ENCODE peak calls at places on chromosome 15, in seven cellular contexts. D, O, X, P, L, G and C are unnamed samples.

GRCh38 chr15:87669846-87670245 is 586.7 kb downstream of the NTRK3 start:
- DNase-seq in G (no peak), P (no peak), D (no peak), X (no peak), L (no peak), O (no peak), C (no peak)

GRCh38 chr15:70034141-70034540 is 63.6 kb downstream of the TLE3 start:
- DNase-seq in G (no peak), P (no peak), D (no peak), L (no peak), O (no peak), X (no peak), C (no peak)

GRCh38 chr15:31306426-31307269 is 20.0 kb upstream of the KLF13 start:
- DNase-seq in O (peak; percentile 98), X (peak; percentile 12), P (no peak), L (no peak), D (no peak), G (no peak), C (no peak)

GRCh38 chr15:68241088-68241935 is 11.8 kb upstream of the CLN6 start:
- DNase-seq in X (no peak), L (no peak), O (no peak), P (no peak), G (no peak), D (no peak), C (no peak)

GRCh38 chr15:74497584-74497983 is 36.6 kb upstream of the UBL7 start:
- DNase-seq in P (no peak), L (no peak), X (peak; percentile 87), G (no peak), O (no peak), D (no peak), C (no peak)

GRCh38 chr15:60592386-60593339 is 113.7 kb upstream of the ICE2 start:
- DNase-seq in L (no peak), D (peak; percentile 33), X (peak; percentile 82), P (peak; percentile 64), O (peak; percentile 91), G (peak; percentile 93), C (peak; percentile 90)

GRCh38 chr15:83285979-83286553 is 1.6 kb upstream of the BNC1 start:
- DNase-seq in D (no peak), O (no peak), G (no peak), X (peak; percentile 88), P (peak; percentile 74), L (no peak), C (no peak)

GRCh38 chr15:99433757-99434211 is 132.0 kb upstream of the MEF2A start:
- DNase-seq in L (no peak), X (no peak), O (no peak), P (no peak), G (no peak), D (no peak), C (no peak)

GRCh38 chr15:37016287-37016686 is 84.1 kb downstream of the MEIS2 start:
- DNase-seq in P (peak; percentile 82), O (no peak), X (no peak), L (no peak), D (peak; percentile 16), G (no peak), C (no peak)

GRCh38 chr15:37009288-37009687 is 91.1 kb downstream of the MEIS2 start:
- DNase-seq in P (no peak), L (no peak), O (no peak), X (no peak), D (no peak), G (no peak), C (no peak)

GRCh38 chr15:33341943-33342342 is 31.2 kb downstream of the RYR3 start:
- DNase-seq in P (no peak), O (no peak), G (no peak), X (no peak), L (no peak), D (no peak), C (no peak)

GRCh38 chr15:88243895-88244787 is 12.4 kb downstream of the NTRK3 start:
- DNase-seq in L (peak; percentile 5), D (no peak), O (peak; percentile 54), P (peak; percentile 64), X (peak; percentile 36), G (no peak), C (peak; percentile 46)

GRCh38 chr15:96327155-96327741 is 3.3 kb upstream of the NR2F2 start:
- DNase-seq in D (no peak), P (peak; percentile 92), O (peak; percentile 33), G (no peak), L (no peak), X (peak; percentile 81), C (peak; percentile 59)

GRCh38 chr15:52567886-52568568 is 803 bp downstream of the ARPP19 start:
- DNase-seq in P (no peak), O (no peak), D (no peak), G (peak; percentile 72), L (no peak), X (peak; percentile 72), C (peak; percentile 36)

GRCh38 chr15:29724026-29724425 is 98.2 kb downstream of the TJP1 start:
- DNase-seq in P (no peak), L (no peak), X (no peak), D (no peak), G (no peak), O (no peak), C (no peak)

GRCh38 chr15:49675051-49675450 is 54.2 kb downstream of the DTWD1 start:
- DNase-seq in X (peak; percentile 86), G (no peak), L (no peak), D (no peak), O (no peak), P (peak; percentile 75), C (no peak)

DNA sequence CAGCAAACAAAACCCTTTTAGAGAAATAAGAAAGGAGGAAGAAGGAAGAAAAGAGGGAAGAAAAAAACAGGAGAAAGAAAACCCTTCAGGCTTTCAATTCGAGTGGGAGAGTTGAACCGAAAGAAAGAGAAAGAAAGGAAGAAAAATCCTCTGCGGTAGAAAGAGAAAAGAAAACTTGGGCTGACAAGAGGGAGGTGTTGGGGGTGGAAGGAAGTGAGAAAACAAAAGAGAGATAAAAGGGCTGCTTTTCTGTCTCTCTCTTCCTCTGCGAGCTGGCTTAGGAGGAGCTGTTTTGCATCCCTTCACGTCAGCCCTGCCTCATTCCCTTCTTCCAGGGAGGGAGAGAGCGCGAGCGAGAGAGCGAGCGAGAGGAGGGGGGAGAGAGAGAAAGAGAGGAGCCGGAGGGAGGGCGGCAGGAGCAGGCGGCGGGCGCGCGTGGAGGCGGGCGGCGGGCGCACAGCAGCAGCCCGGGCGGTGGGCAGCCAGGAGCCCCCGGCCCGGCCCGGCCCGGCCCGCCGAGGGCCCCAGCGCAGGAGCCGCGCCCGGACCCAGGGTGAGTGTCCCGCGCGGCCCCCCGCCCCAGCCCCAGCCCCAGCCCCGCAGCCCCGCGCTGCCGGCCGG is at the start of gene ZNF710:
- DNase-seq in P (peak; percentile 80), L (peak; percentile 41), G (peak; percentile 61), X (peak; percentile 56), O (peak; percentile 73), D (no peak), C (peak; percentile 89)
- TF ChIP-seq CTCF in P (no peak), L (no peak), G (no peak), X (no peak), O (no peak), D (no peak), C (no peak)

DNA sequence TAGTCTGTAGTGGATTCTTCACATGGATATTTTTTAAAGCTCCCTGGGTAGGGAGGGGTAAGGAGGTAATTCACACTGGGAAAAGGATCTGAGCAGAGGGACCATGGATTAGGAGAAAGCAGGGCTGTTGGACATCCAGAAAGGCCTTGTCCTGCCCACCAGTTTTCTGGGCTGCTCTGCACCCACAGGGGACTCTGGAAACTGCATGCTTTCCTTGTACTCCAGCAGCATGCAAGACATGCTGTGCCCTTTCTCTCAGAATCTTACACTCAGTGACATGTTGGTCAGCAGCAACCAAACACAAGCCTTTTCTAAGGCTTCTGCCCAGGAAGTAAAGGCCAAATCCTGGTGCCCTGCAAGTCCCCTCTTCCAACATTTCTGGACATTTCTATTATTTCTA is 2.5 kb upstream of the FBN1 start:
- DNase-seq in G (no peak), O (peak; percentile 37), X (no peak), L (no peak), P (peak; percentile 68), D (no peak), C (peak; percentile 9)
- TF ChIP-seq CTCF in G (no peak), O (no peak), X (no peak), L (peak; percentile 41), P (peak; percentile 42), D (peak; percentile 44), C (no peak)

GRCh38 chr15:35690089-35690488 is 144.1 kb upstream of the DPH6 start:
- DNase-seq in G (no peak), L (no peak), P (no peak), O (no peak), X (no peak), D (no peak), C (no peak)

GRCh38 chr15:35691176-35691761 is 145.3 kb upstream of the DPH6 start:
- DNase-seq in P (no peak), D (no peak), O (no peak), X (no peak), G (no peak), L (no peak), C (no peak)

GRCh38 chr15:35689266-35689665 is 143.3 kb upstream of the DPH6 start:
- DNase-seq in X (no peak), D (no peak), P (no peak), O (no peak), L (no peak), G (no peak), C (no peak)

GRCh38 chr15:35692256-35692867 is 146.4 kb upstream of the DPH6 start:
- DNase-seq in X (no peak), O (no peak), L (no peak), D (no peak), G (no peak), P (peak; percentile 42), C (no peak)

DNA sequence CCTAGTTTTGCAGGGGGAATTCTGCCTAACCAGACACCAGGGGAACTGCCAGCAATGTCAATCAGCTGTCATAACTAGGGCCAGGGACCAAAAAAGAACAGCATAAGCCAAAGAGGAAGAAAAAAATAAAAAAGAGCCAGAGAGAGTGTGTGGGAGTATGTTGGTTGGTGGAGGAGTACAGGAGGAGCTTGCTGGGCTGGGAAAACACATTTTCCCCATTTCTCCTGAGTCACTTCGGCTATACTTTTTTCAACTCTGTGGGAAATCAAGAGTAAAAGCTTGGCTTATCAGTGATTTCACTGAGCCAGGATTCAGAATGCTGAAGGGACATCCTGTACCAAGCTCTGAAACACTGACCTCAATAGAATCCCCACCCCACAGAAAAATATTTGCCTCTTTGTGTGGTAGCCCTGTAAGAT is 144.7 kb upstream of the DPH6 start:
- DNase-seq in O (no peak), D (no peak), G (no peak), X (peak; percentile 32), L (no peak), P (peak; percentile 97), C (no peak)
- TF ChIP-seq CTCF in O (no peak), D (no peak), G (no peak), X (no peak), L (no peak), P (no peak), C (no peak)

DNA sequence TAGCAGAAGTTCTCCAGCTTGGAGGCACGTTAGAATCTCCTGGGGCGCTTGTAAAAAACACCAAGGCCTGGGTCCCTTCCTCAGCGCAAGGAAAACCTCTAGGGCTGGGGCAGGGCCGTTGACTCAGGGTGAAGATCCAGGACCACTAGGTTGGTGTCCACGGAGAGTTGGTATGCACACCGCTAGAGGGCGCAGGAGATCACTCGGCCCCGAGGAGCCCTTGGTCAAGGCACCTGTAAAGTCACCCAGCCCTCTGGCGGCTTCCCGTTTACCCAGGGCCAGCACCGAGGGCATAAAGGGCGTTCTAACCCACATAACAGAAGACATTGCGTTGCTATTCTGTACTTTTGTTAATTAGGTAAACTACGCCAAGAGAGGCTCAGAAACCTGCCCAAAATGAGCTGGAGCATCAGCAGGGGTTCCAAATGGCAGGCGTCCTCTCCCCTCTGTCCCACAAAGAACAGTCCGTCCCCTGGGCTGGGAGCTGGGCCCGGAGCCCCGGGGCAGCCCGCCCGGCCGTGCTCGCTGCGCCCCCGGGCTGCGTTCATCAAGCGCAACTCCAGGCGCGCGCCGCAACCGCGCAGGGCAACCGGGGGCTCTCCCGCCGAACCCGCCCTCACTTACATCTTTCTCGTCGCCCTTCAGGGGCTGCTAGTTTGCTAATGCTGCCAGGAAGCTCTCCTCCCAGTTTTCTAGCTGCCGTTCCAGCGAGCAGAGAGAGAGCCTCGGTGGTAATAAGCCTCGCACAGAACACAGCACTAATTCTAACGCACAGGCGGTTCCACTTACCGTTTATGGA is 332.1 kb downstream of the ARRDC4 start:
- DNase-seq in X (peak; percentile 20), L (no peak), G (peak; percentile 41), D (no peak), P (peak; percentile 12), O (peak; percentile 90), C (peak; percentile 78)
- TF ChIP-seq CTCF in X (peak; percentile 72), L (peak; percentile 88), G (peak; percentile 29), D (peak; percentile 43), P (peak; percentile 60), O (peak; percentile 96), C (peak; percentile 51)